ENCODE peak calls at places on chromosomes 4 and X, in seven cellular contexts. A, M, Y, Q, U, N and C are unnamed samples.

GRCh38 chr4:20354120-20354519 is 102.4 kb downstream of the SLIT2 start:
- DNase-seq in A (no peak), M (no peak), Y (no peak), Q (no peak), U (no peak), N (no peak), C (no peak)

GRCh38 chrX:133495464-133496391 is 80.4 kb upstream of the GPC4 start:
- DNase-seq in A (peak; percentile 89), M (no peak), Y (peak; percentile 87), Q (no peak), U (no peak), N (peak; percentile 27), C (peak; percentile 41)

GRCh38 chrX:13387656-13388421 is 68.0 kb upstream of the ATXN3L start:
- DNase-seq in A (no peak), M (no peak), Y (no peak), Q (no peak), U (no peak), N (no peak), C (no peak)

GRCh38 chr4:519203-519651 is 20.2 kb downstream of the PIGG start:
- DNase-seq in A (no peak), M (no peak), Y (no peak), Q (no peak), U (no peak), N (no peak), C (no peak)

GRCh38 chr4:157983300-157983699 is 189.5 kb downstream of the GASK1B start:
- DNase-seq in A (no peak), M (no peak), Y (no peak), Q (no peak), U (no peak), N (no peak), C (no peak)

GRCh38 chr4:174277433-174277832 is 6.0 kb downstream of the FBXO8 start:
- DNase-seq in A (no peak), M (no peak), Y (no peak), Q (no peak), U (no peak), N (no peak), C (no peak)

GRCh38 chr4:14096406-14096965 is 469.0 kb upstream of the BOD1L1 start:
- DNase-seq in A (no peak), M (no peak), Y (no peak), Q (no peak), U (no peak), N (no peak), C (no peak)

GRCh38 chrX:39805022-39805421 is 292.7 kb downstream of the BCOR start:
- DNase-seq in A (no peak), M (no peak), Y (no peak), Q (no peak), U (no peak), N (no peak), C (no peak)

GRCh38 chr4:12584116-12584875 is 899.8 kb downstream of the RAB28 start:
- DNase-seq in A (no peak), M (no peak), Y (no peak), Q (no peak), U (no peak), N (no peak), C (no peak)

GRCh38 chrX:54076903-54077302 is 32.6 kb upstream of the PHF8 start:
- DNase-seq in A (no peak), M (no peak), Y (no peak), Q (no peak), U (no peak), N (no peak), C (no peak)

GRCh38 chr4:173919861-173920260 is 363.6 kb downstream of the FBXO8 start:
- DNase-seq in A (no peak), M (no peak), Y (no peak), Q (no peak), U (no peak), N (no peak), C (no peak)

GRCh38 chrX:18390941-18391538 is 34.4 kb upstream of the CDKL5 start:
- DNase-seq in A (peak; percentile 79), M (peak; percentile 60), Y (peak; percentile 44), Q (peak; percentile 70), U (peak; percentile 66), N (peak; percentile 65), C (peak; percentile 39)

GRCh38 chr4:95220205-95221175 is 328.3 kb downstream of the UNC5C start:
- DNase-seq in A (no peak), M (no peak), Y (no peak), Q (no peak), U (no peak), N (no peak), C (no peak)

GRCh38 chr4:99811850-99812249 is 4.8 kb upstream of the DAPP1 start:
- DNase-seq in A (no peak), M (no peak), Y (no peak), Q (no peak), U (no peak), N (peak; percentile 49), C (no peak)

GRCh38 chr4:119025440-119025839 is 110.2 kb upstream of the MYOZ2 start:
- DNase-seq in A (no peak), M (no peak), Y (peak; percentile 49), Q (peak; percentile 89), U (no peak), N (peak; percentile 34), C (no peak)

GRCh38 chr4:68905598-68906237 is 45.9 kb downstream of the UGT2A3 start:
- DNase-seq in A (no peak), M (no peak), Y (no peak), Q (no peak), U (no peak), N (peak; percentile 78), C (no peak)

GRCh38 chr4:180617203-180617602 is 1626.0 kb upstream of the TENM3 start:
- DNase-seq in A (no peak), M (no peak), Y (no peak), Q (no peak), U (no peak), N (no peak), C (no peak)

GRCh38 chrX:39874202-39874816 is 223.4 kb downstream of the BCOR start:
- DNase-seq in A (no peak), M (no peak), Y (no peak), Q (no peak), U (no peak), N (no peak), C (no peak)

GRCh38 chr4:112860731-112861377 is 188.6 kb upstream of the ANK2 start:
- DNase-seq in A (no peak), M (no peak), Y (no peak), Q (no peak), U (no peak), N (no peak), C (no peak)

GRCh38 chrX:134406230-134406794 is 53.7 kb upstream of the HPRT1 start:
- DNase-seq in A (no peak), M (no peak), Y (no peak), Q (no peak), U (no peak), N (no peak), C (no peak)

GRCh38 chrX:93422693-93423092 is 250.7 kb downstream of the NAP1L3 start:
- DNase-seq in A (no peak), M (no peak), Y (no peak), Q (no peak), U (no peak), N (peak; percentile 12), C (no peak)

GRCh38 chr4:52143815-52144214 is 92.7 kb downstream of the SPATA18 start:
- DNase-seq in A (no peak), M (no peak), Y (no peak), Q (no peak), U (no peak), N (no peak), C (no peak)

GRCh38 chr4:37816719-37817118 is 9.8 kb upstream of the PGM2 start:
- DNase-seq in A (no peak), M (no peak), Y (no peak), Q (no peak), U (no peak), N (no peak), C (no peak)

GRCh38 chrX:110087485-110088356 is 84.8 kb downstream of the TMEM164 start:
- DNase-seq in A (no peak), M (no peak), Y (no peak), Q (peak; percentile 40), U (no peak), N (peak; percentile 21), C (no peak)

GRCh38 chr4:142405021-142405991 is 440.8 kb downstream of the INPP4B start:
- DNase-seq in A (peak; percentile 72), M (no peak), Y (peak; percentile 40), Q (peak; percentile 47), U (peak; percentile 22), N (peak; percentile 46), C (peak; percentile 64)

GRCh38 chr4:4866124-4866832 is 6.8 kb downstream of the MSX1 start:
- DNase-seq in A (no peak), M (no peak), Y (no peak), Q (no peak), U (no peak), N (no peak), C (peak; percentile 24)

GRCh38 chrX:151081016-151081415 is 95.4 kb upstream of the GPR50 start:
- DNase-seq in A (no peak), M (no peak), Y (no peak), Q (no peak), U (no peak), N (no peak), C (no peak)

GRCh38 chr4:23890369-23891063 is 669 bp upstream of the PPARGC1A start:
- DNase-seq in A (no peak), M (no peak), Y (no peak), Q (no peak), U (no peak), N (no peak), C (no peak)

GRCh38 chr4:54661156-54661555 is 3.4 kb downstream of the KIT start:
- DNase-seq in A (no peak), M (no peak), Y (no peak), Q (no peak), U (no peak), N (no peak), C (no peak)

GRCh38 chr4:152110780-152111179 is 350.0 kb upstream of the GATB start:
- DNase-seq in A (no peak), M (no peak), Y (no peak), Q (no peak), U (no peak), N (no peak), C (no peak)
- H3K36me3 ChIP-seq in A (no peaks in the 10 kb centered on the region), M (no peaks in the 10 kb centered on the region), Y (no peaks in the 10 kb centered on the region), Q (no peaks in the 10 kb centered on the region), U (no peaks in the 10 kb centered on the region), N (no peaks in the 10 kb centered on the region), C (no peaks in the 10 kb centered on the region)

GRCh38 chr4:184649026-184649970 is at the start of the genes CASP3 and PRIMPOL:
- DNase-seq in A (peak; percentile 98), M (peak; percentile 94), Y (peak; percentile 99), Q (peak; percentile 98), U (peak; percentile 99), N (peak; percentile 97), C (peak; percentile 98)
- TF ChIP-seq POLR2A in A (peak; percentile 82), M (peak; percentile 52), Y (peak; percentile 21), Q (peak; percentile 71), U (peak; percentile 96), N (peak; percentile 94), C (no peak)

GRCh38 chr4:8664976-8665375 is 72.4 kb downstream of the CPZ start:
- DNase-seq in A (no peak), M (no peak), Y (no peak), Q (no peak), U (no peak), N (no peak), C (no peak)
- TF ChIP-seq CTCF in A (no peak), M (no peak), Y (no peak), Q (no peak), U (no peak), N (no peak), C (no peak)

DNA sequence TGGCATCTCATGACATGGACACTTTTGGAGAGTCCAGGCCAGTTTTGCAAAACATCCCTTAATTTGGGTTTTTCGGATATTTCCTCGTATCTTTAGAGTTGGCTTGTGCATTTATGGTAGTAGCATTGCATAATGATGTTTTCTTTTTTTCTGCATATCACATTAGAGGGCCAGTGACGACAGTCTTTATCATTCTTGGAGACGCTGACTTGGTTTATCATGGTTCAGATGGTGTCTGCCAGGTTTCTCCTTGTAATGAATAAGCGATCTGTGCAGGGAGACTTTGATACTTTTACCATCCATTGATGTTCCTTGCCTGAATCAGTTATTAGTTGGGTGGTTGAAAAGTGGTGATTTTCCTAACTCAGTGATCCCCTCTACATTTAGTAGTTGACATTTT is 46.5 kb downstream of the KIAA0232 start:
- DNase-seq in A (no peak), M (no peak), Y (no peak), Q (no peak), U (no peak), N (no peak), C (no peak)
- H3K36me3 ChIP-seq in A (peaks cover 5% of the 10 kb centered on the region), M (peaks cover 4% of the 10 kb centered on the region), Y (no peaks in the 10 kb centered on the region), Q (peaks cover 9% of the 10 kb centered on the region), U (peaks cover 4% of the 10 kb centered on the region), N (no peaks in the 10 kb centered on the region), C (peaks cover 89% of the 10 kb centered on the region)